ENCODE peak calls at places on chromosome 19, in four cellular contexts. Q is endothelial cell, Y is IMR-90, U is cardiac muscle cell. N is an unnamed sample.

GRCh38 chr19:45882652-45883585 is 3.0 kb downstream of the IRF2BP1 start:
- DNase-seq in Q (peak), Y (peak), U (peak), N (peak)

GRCh38 chr19:45097776-45098520 is 5.0 kb downstream of the PPP1R37 start:
- DNase-seq in Q (no peak), Y (peak), U (no peak), N (no peak)

GRCh38 chr19:8494158-8494557 is 8.3 kb downstream of the PRAM1 start:
- DNase-seq in Q (no peak), Y (no peak), U (no peak), N (no peak)

GRCh38 chr19:55693336-55693974 is 18.4 kb downstream of the EPN1 start:
- DNase-seq in Q (no peak), Y (no peak), U (no peak), N (no peak)

GRCh38 chr19:46659151-46660007 is 1.6 kb downstream of the DACT3 start:
- DNase-seq in Q (peak), Y (no peak), U (peak), N (no peak)

GRCh38 chr19:972281-972680 is 11.9 kb upstream of the WDR18 start:
- DNase-seq in Q (no peak), Y (no peak), U (no peak), N (no peak)

GRCh38 chr19:10390652-10391286 is 10.4 kb upstream of the TYK2 start:
- DNase-seq in Q (peak), Y (peak), U (peak), N (peak)

GRCh38 chr19:6271251-6271650 is 8.5 kb downstream of the MLLT1 start:
- DNase-seq in Q (no peak), Y (peak), U (peak), N (no peak)

GRCh38 chr19:10712754-10713153 is 5.1 kb upstream of the DNM2 start:
- DNase-seq in Q (no peak), Y (no peak), U (no peak), N (no peak)

GRCh38 chr19:5542665-5543064 is 25.1 kb downstream of the TINCR start:
- DNase-seq in Q (no peak), Y (no peak), U (peak), N (no peak)

GRCh38 chr19:37829526-37829925 is 50.1 kb upstream of the ZNF573 start:
- DNase-seq in Q (no peak), Y (no peak), U (no peak), N (no peak)

GRCh38 chr19:6020972-6021805 is 43.2 kb upstream of the RANBP3 start:
- DNase-seq in Q (no peak), Y (no peak), U (no peak), N (no peak)

GRCh38 chr19:4197625-4198466 is 15.4 kb downstream of the ANKRD24 start:
- DNase-seq in Q (peak), Y (no peak), U (peak), N (no peak)

GRCh38 chr19:38842439-38843174 is 7.2 kb downstream of the HNRNPL start:
- DNase-seq in Q (no peak), Y (no peak), U (no peak), N (no peak)

GRCh38 chr19:42254850-42255765 is at the start of gene ERF:
- DNase-seq in Q (peak), Y (peak), U (peak), N (peak)

GRCh38 chr19:39321832-39322176 is 1.1 kb upstream of the LRFN1 start:
- DNase-seq in Q (no peak), Y (no peak), U (no peak), N (no peak)

DNA sequence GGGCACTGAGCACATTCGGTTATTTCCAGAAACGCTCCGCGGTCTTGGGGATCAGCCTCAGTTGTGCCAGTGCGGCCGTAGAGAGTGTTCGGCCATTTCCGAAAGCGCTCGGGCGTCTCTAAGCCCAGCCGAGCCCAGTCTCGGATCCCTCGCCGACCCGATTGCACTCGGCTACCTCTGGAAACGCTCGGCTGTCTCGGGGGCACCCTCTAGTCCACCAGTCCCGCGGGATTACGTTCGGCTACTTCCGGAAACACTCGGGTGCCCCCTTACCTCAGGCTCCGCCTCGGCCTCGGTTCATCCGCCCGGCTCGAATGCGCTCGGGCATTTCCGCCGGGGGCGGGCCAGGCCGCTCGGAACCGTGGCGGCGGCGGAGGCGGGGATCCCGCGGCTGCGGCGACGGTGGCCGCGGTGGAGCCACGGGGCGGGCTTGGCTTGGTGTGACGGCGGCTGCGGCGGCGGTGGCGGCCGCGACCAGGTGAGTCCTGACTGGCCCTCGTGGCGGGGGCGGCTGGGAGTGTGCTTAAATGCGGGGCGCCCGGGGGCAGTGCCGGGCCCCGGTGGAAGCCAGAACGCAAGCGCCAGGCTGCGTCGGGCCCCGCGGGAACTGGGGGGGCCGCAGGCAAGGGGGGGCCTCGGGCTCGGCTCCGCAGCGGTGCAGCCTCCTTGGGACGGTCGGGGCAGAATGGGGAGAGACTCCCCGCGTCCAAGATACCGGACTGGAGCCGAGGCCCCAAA is at the start of gene PIK3R2:
- DNase-seq in Q (peak), Y (peak), U (peak), N (peak)
- TF ChIP-seq CTCF in Q (no peak), Y (no peak), U (no peak), N (no peak)

GRCh38 chr19:11964858-11965645 is at the start of gene ZNF763:
- DNase-seq in Q (no peak), Y (peak), U (peak), N (peak)

GRCh38 chr19:11963566-11964355 is 1.1 kb upstream of the ZNF763 start:
- DNase-seq in Q (no peak), Y (peak), U (peak), N (peak)

GRCh38 chr19:11970174-11970573 is 5.3 kb downstream of the ZNF763 start:
- DNase-seq in Q (no peak), Y (no peak), U (no peak), N (no peak)

GRCh38 chr19:11964496-11964857 is 363 bp upstream of the ZNF763 start:
- DNase-seq in Q (no peak), Y (no peak), U (no peak), N (no peak)
- TF ChIP-seq CTCF in Q (no peak), Y (peak), U (peak), N (no peak)

DNA sequence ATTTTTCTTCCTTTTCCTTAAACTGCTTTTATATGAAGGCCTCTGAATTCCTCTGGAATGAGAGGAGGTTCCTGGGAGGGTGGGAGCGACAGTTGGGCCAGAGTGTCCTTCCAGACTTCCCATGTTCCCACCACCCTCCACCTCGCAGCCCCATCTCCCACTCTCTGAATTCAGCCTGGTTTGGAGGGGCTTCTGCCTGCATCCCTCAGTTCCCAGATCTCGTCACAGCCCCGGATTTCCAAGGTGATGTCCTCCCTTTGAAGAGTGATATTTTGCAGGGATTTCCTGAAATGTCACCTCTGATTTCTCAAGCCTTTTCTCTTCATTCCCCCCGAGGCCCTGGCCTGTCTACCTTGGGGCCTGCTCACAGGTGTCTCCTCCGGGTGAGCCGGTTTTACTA is 16.7 kb upstream of the SLC7A9 start:
- DNase-seq in Q (no peak), Y (no peak), U (no peak), N (no peak)
- TF ChIP-seq CTCF in Q (no peak), Y (no peak), U (no peak), N (no peak)

DNA sequence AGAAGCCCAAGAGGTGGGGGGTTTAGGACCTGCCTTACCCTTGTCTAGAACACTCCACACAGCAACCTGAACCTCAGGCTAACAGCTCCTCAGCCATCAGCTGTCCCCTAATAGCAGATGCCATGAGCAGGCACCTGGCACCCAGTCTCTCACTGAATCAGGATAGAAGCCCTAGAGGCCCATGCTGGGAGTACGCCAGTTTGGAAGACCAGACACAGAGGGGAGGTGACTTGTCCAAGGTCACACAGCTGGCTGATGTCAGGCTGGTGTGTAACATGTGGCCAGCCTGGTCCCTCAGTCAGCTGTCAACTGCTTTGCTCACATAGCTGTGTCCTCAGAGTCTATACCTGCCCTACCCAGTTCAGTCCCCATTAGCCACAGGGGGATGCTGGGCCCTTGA is 12.8 kb upstream of the SAMD1 start:
- DNase-seq in Q (no peak), Y (no peak), U (no peak), N (no peak)
- TF ChIP-seq CTCF in Q (no peak), Y (no peak), U (no peak), N (no peak)